ENCODE peak calls at places on chromosome 3, in six cellular contexts. G is astrocyte of the spinal cord, L is H9, N is Panc1, E is AG09309, X is left ventricle myocardium inferior. P is an unnamed sample.

GRCh38 chr3:81251108-81251507 is 510.3 kb downstream of the GBE1 start:
- DNase-seq in E (no peak), N (no peak), G (no peak), L (no peak), X (no peak), P (no peak)

GRCh38 chr3:15681668-15682067 is 80.1 kb downstream of the BTD start:
- DNase-seq in E (no peak), G (no peak), L (no peak), N (no peak), X (no peak), P (peak; percentile 22)

GRCh38 chr3:120170223-120170622 is 76.0 kb upstream of the GSK3B start:
- DNase-seq in E (no peak), X (no peak), L (no peak), N (peak; percentile 71), G (peak; percentile 70), P (peak; percentile 49)

GRCh38 chr3:126464997-126465396 is 10.7 kb downstream of the ZXDC start:
- DNase-seq in X (no peak), E (no peak), N (no peak), G (no peak), L (no peak), P (no peak)

GRCh38 chr3:98099848-98100247 is 12.9 kb downstream of the OR5AC2 start:
- DNase-seq in G (no peak), E (no peak), L (no peak), N (no peak), X (no peak), P (no peak)

GRCh38 chr3:156209631-156210336 is 89.4 kb downstream of the KCNAB1 start:
- DNase-seq in E (no peak), N (no peak), X (no peak), G (no peak), L (no peak), P (no peak)

GRCh38 chr3:111539351-111540331 is 2.4 kb upstream of the CD96 start:
- DNase-seq in L (peak; percentile 73), X (peak; percentile 20), G (peak; percentile 69), N (peak; percentile 8), E (no peak), P (peak; percentile 73)

GRCh38 chr3:177589041-177589650 is 391.9 kb upstream of the TBL1XR1 start:
- DNase-seq in E (no peak), L (no peak), G (peak; percentile 61), N (no peak), X (no peak), P (peak; percentile 39)

GRCh38 chr3:102474207-102474606 is 39.4 kb downstream of the ZPLD1 start:
- DNase-seq in L (no peak), G (no peak), N (no peak), X (no peak), E (no peak), P (no peak)

GRCh38 chr3:187286467-187287059 is 5.0 kb downstream of the MASP1 start:
- DNase-seq in N (no peak), G (peak; percentile 50), L (no peak), E (peak; percentile 94), X (no peak), P (peak; percentile 92)

GRCh38 chr3:129230311-129231019 is 18.9 kb upstream of the COPG1 start:
- DNase-seq in E (peak; percentile 52), L (no peak), X (no peak), N (peak; percentile 56), G (peak; percentile 75), P (peak; percentile 76)

GRCh38 chr3:161069441-161070251 is 35.5 kb downstream of the B3GALNT1 start:
- DNase-seq in N (peak; percentile 64), G (peak; percentile 90), L (no peak), X (no peak), E (peak; percentile 54), P (peak; percentile 83)

GRCh38 chr3:149342413-149343340 is 9.2 kb upstream of the TM4SF18 start:
- DNase-seq in E (peak; percentile 80), X (no peak), N (no peak), G (peak; percentile 78), L (no peak), P (peak; percentile 67)

GRCh38 chr3:10912784-10913183 is 79.8 kb upstream of the SLC6A1 start:
- DNase-seq in N (no peak), E (no peak), X (no peak), G (no peak), L (no peak), P (no peak)

GRCh38 chr3:126649556-126650092 is 5.3 kb downstream of the TXNRD3 start:
- DNase-seq in X (no peak), N (no peak), E (no peak), L (no peak), G (no peak), P (no peak)

GRCh38 chr3:167166594-167167253 is 213.4 kb downstream of the ZBBX start:
- DNase-seq in N (no peak), X (peak; percentile 56), L (no peak), E (no peak), G (no peak), P (no peak)

GRCh38 chr3:160154033-160154432 is 71.2 kb upstream of the C3orf80 start:
- DNase-seq in L (no peak), X (no peak), G (peak; percentile 76), N (no peak), E (peak; percentile 20), P (peak; percentile 25)

GRCh38 chr3:71152892-71153265 is 430.6 kb downstream of the FOXP1 start:
- DNase-seq in N (no peak), X (no peak), G (no peak), E (no peak), L (peak; percentile 70), P (no peak)

GRCh38 chr3:46607603-46608028 is 4.7 kb upstream of the FAM240A start:
- DNase-seq in G (peak; percentile 3), L (peak; percentile 77), E (no peak), X (no peak), N (no peak), P (peak; percentile 37)

GRCh38 chr3:40341671-40342070 is 32.2 kb downstream of the EIF1B start:
- DNase-seq in E (no peak), N (no peak), L (no peak), G (no peak), X (no peak), P (no peak)

GRCh38 chr3:113695426-113695817 is 1.0 kb downstream of the USF3 start:
- DNase-seq in N (no peak), G (peak; percentile 35), X (no peak), L (no peak), E (no peak), P (peak; percentile 18)

GRCh38 chr3:10549617-10550228 is 44.3 kb upstream of the ATP2B2 start:
- DNase-seq in N (no peak), E (no peak), G (no peak), L (peak; percentile 3), X (no peak), P (no peak)

DNA sequence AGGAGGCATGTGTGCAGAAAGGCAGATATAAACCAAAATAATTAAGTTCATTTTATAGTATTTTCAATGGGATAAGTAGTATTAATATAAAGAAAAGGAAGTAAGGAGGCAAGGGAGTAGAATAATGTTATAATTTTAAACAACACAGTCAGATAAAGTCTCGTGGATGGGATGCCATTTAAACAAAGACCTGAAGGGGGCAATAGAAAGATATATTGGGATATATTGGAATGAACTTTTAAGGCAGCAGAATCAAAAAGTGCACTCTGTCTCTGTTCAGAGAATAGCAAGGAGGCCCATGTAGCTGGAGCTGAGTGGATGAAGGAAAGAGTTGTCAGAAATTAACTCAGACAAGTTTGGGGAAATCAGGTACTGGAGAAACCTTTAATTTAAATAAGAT is 158.7 kb downstream of the CGGBP1 start:
- DNase-seq in N (no peak), L (no peak), X (no peak), E (no peak), G (no peak), P (no peak)
- TF ChIP-seq CTCF in N (peak; percentile 24), L (peak; percentile 62), X (peak; percentile 19), E (no peak), G (no peak), P (peak; percentile 28)

GRCh38 chr3:185717627-185718330 is 107.1 kb downstream of the IGF2BP2 start:
- DNase-seq in G (no peak), E (no peak), N (no peak), L (no peak), X (no peak), P (peak; percentile 35)
- TF ChIP-seq CTCF in G (no peak), E (no peak), N (no peak), L (peak; percentile 41), X (no peak), P (peak; percentile 22)

DNA sequence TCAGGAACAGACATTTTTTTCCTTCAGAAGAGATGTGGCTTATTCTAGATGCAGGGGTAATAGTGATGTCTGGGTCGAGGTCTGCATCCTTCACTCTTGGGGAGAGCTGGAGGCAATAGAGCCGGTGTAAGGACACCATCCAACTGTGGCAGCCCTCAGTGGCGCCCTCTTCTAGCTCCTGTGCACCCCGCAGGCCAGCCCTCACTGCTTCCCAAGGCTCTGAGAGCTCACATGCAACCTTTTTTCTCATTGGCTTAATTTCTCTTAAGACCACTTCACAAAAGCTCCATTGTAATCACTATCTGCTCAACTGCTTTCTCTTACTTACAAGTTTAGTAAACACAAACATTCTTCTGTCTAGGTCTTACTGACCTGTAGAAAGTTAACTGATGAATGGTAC is 3.9 kb upstream of the VPS8 start:
- DNase-seq in L (peak; percentile 81), E (no peak), N (no peak), X (no peak), G (no peak), P (no peak)
- TF ChIP-seq CTCF in L (peak; percentile 79), E (peak; percentile 32), N (peak; percentile 49), X (no peak), G (no peak), P (peak; percentile 18)

GRCh38 chr3:50242778-50243551 is 7.0 kb downstream of the GNAI2 start:
- DNase-seq in E (no peak), X (peak; percentile 74), N (no peak), L (no peak), G (peak; percentile 55), P (peak; percentile 59)
- TF ChIP-seq CTCF in E (no peak), X (peak; percentile 20), N (no peak), L (peak; percentile 31), G (no peak), P (no peak)

DNA sequence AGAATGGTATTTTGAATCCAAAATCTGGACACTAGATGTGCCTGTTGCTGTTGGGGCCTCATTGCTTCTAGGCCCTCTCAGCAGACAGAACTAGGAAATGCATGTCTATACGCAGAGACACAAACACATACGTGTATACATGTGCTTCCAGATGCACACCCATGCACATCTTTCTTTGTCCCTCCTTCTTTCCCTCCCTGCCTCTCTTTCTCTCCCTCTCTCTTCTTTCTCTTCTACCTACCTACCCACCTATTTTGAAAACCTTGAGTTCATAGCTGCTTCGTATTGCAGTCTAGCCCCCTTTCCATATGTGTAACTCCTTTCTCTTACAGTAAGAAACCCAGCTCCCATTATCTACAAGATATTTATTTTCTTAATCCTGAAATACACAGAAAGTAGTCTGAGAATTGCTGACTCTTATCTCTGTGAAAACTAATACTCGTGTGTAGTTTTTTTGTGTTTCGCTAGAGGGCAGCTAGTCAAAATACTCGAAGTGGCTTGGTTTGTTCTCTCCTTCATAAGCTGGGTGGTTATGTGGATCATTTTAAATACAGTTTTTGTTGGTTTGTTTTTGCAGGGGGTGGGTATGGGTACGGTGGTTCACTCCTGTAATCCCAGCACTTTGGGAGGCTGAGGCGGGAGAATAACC is 18.5 kb downstream of the RPL32 start:
- DNase-seq in L (no peak), N (no peak), X (no peak), G (peak; percentile 29), E (no peak), P (peak; percentile 59)
- TF ChIP-seq CTCF in L (peak; percentile 53), N (peak; percentile 68), X (no peak), G (peak; percentile 46), E (peak; percentile 10), P (peak; percentile 54)